ENCODE peak calls at places on chromosome 1, in seven cellular contexts. J is activated T-helper 2 cell treated with anti-CD3 and anti-CD28 coated beads, Interferon-gamma antibody, Interleukin-2, Interleukin-4, amounts not matched to agents 10 μg/mL and 5 μg/mL and 100 μg/mL, durations not matched to agents 14 hours and 24 hours and 36 hours; X is Calu3; O is GM04504; S is activated CD4-positive, alpha-beta T cell treated with anti-CD3 and anti-CD28 coated beads, Interleukin-2, amount 50 U/mL, for 1 hour; N is astrocyte of the hippocampus; R is H1. Q is an unnamed sample.

GRCh38 chr1:94044290-94044790 is 76.6 kb downstream of the ABCA4 start:
- DNase-seq in X (peak), S (no peak), R (no peak), J (no peak), O (no peak), N (no peak), Q (no peak)

GRCh38 chr1:115089443-115090340 is at the start of gene TSPAN2:
- DNase-seq in S (peak), N (peak), X (peak), R (peak), J (peak), O (no peak), Q (no peak)

GRCh38 chr1:53459321-53460175 is at the start of gene DMRTB1:
- DNase-seq in J (no peak), X (no peak), O (no peak), S (no peak), R (no peak), N (no peak), Q (no peak)

GRCh38 chr1:6962956-6963915 is 178.0 kb downstream of the CAMTA1 start:
- DNase-seq in X (peak), R (peak), S (peak), O (no peak), J (peak), N (no peak), Q (no peak)

GRCh38 chr1:185300152-185300551 is 16.9 kb downstream of the IVNS1ABP start:
- DNase-seq in X (no peak), N (no peak), J (no peak), O (no peak), S (no peak), R (no peak), Q (no peak)

GRCh38 chr1:95233321-95233736 is 681 bp upstream of the RWDD3 start:
- DNase-seq in R (peak), O (peak), J (no peak), S (no peak), X (peak), N (no peak), Q (peak)

GRCh38 chr1:230972855-230973271 is 5.8 kb downstream of the TTC13 start:
- DNase-seq in X (peak), R (no peak), J (peak), N (peak), S (peak), O (no peak), Q (peak)

GRCh38 chr1:91900538-91900937 is 14.6 kb upstream of the TGFBR3 start:
- DNase-seq in X (no peak), N (peak), O (no peak), S (no peak), R (no peak), J (no peak), Q (peak)

GRCh38 chr1:175385316-175385715 is 192.7 kb upstream of the KIAA0040 start:
- DNase-seq in X (no peak), S (no peak), R (no peak), O (no peak), J (no peak), N (no peak), Q (no peak)

GRCh38 chr1:50970927-50971582 is 1.0 kb downstream of the CDKN2C start:
- DNase-seq in S (no peak), O (no peak), X (no peak), R (no peak), N (peak), J (no peak), Q (no peak)

GRCh38 chr1:22414244-22414751 is 37.4 kb upstream of the ZBTB40 start:
- DNase-seq in R (no peak), S (no peak), J (no peak), O (no peak), X (peak), N (peak), Q (no peak)

GRCh38 chr1:206878456-206878855 is 13.0 kb downstream of the IL20 start:
- DNase-seq in X (no peak), S (no peak), J (no peak), O (no peak), N (no peak), R (no peak), Q (no peak)

GRCh38 chr1:211386931-211387330 is 60.3 kb downstream of the TRAF5 start:
- DNase-seq in N (peak), R (no peak), X (no peak), O (peak), S (no peak), J (no peak), Q (peak)

GRCh38 chr1:88680446-88680845 is 3.6 kb upstream of the PKN2 start:
- DNase-seq in N (no peak), J (no peak), S (no peak), O (no peak), R (no peak), X (no peak), Q (no peak)

GRCh38 chr1:116569776-116570357 is 959 bp downstream of the CD58 start:
- DNase-seq in R (no peak), J (peak), S (peak), N (peak), O (no peak), X (peak), Q (peak)

GRCh38 chr1:58331156-58331555 is 215.4 kb downstream of the OMA1 start:
- DNase-seq in R (no peak), O (peak), X (no peak), S (no peak), J (no peak), N (peak), Q (no peak)

GRCh38 chr1:39115271-39116110 is 89.0 kb upstream of the MACF1 start:
- DNase-seq in O (no peak), N (peak), X (no peak), S (no peak), R (no peak), J (no peak), Q (no peak)

GRCh38 chr1:227086636-227087035 is 146.5 kb downstream of the COQ8A start:
- DNase-seq in S (no peak), J (no peak), R (no peak), O (no peak), X (no peak), N (no peak), Q (peak)

GRCh38 chr1:204971700-204972336 is 71.2 kb upstream of the CNTN2 start:
- DNase-seq in N (peak), R (no peak), S (no peak), X (no peak), J (no peak), O (peak), Q (peak)

Q was measured in trophoblast cell.